ENCODE peak calls at places on chromosome 3, in ten cellular contexts. X is NCI-H446, C is A549, O is aorta, L is GM04503, D is NCI-H524 treated with DMSO at 0.1 percent for 48 hours, S is hepatocyte, F is left ventricle myocardium inferior, M is astrocyte, Q is T-helper 1 cell. V is an unnamed sample.
A peak's percentile ranks its signal among the peaks of the same experiment; 100 is the strongest.

GRCh38 chr3:171984883-171985282 is 54.5 kb upstream of the FNDC3B start:
- DNase-seq in O (peak; percentile 67), L (no peak), D (no peak), M (no peak), S (no peak), Q (no peak), C (no peak), X (no peak), F (no peak), V (no peak)

GRCh38 chr3:128294999-128295468 is 141.8 kb downstream of the EEFSEC start:
- DNase-seq in C (no peak), O (no peak), L (no peak), Q (no peak), D (no peak), S (no peak), F (no peak), X (no peak), M (no peak), V (no peak)

GRCh38 chr3:56383092-56383491 is 85.2 kb downstream of the ERC2 start:
- DNase-seq in D (no peak), L (no peak), O (no peak), S (no peak), F (no peak), M (no peak), Q (no peak), X (no peak), C (no peak), V (no peak)

GRCh38 chr3:149340310-149340933 is 7.0 kb upstream of the TM4SF18 start:
- DNase-seq in M (peak; percentile 42), D (no peak), O (no peak), F (no peak), C (no peak), S (no peak), L (no peak), Q (no peak), X (no peak), V (no peak)

GRCh38 chr3:15102256-15102655 is 3.3 kb upstream of the RBSN start:
- DNase-seq in X (peak; percentile 16), Q (no peak), D (no peak), O (peak; percentile 89), M (no peak), S (no peak), F (peak; percentile 84), C (no peak), L (no peak), V (no peak)

GRCh38 chr3:52099006-52099405 is 42.6 kb upstream of the DUSP7 start:
- DNase-seq in X (no peak), O (peak; percentile 39), Q (no peak), S (peak; percentile 60), M (peak; percentile 38), C (no peak), L (no peak), F (no peak), D (no peak), V (no peak)

GRCh38 chr3:151307131-151307530 is 9.5 kb downstream of the GPR87 start:
- DNase-seq in X (no peak), Q (no peak), L (no peak), D (no peak), S (no peak), F (no peak), C (no peak), M (no peak), O (no peak), V (no peak)

GRCh38 chr3:80445641-80446040 is 677.8 kb upstream of the ROBO1 start:
- DNase-seq in L (no peak), D (no peak), S (no peak), F (no peak), M (no peak), Q (no peak), X (no peak), C (no peak), O (no peak), V (no peak)

GRCh38 chr3:166071-166470 is 30.5 kb upstream of the CHL1 start:
- DNase-seq in O (no peak), X (no peak), F (no peak), M (peak; percentile 1), Q (no peak), C (no peak), D (no peak), S (no peak), L (no peak), V (no peak)

GRCh38 chr3:183307749-183308148 is 54.7 kb downstream of the B3GNT5 start:
- DNase-seq in L (no peak), F (no peak), M (no peak), X (no peak), C (no peak), Q (no peak), O (no peak), S (peak; percentile 48), D (no peak), V (no peak)

GRCh38 chr3:39104961-39105686 is 2.3 kb downstream of the GORASP1 start:
- DNase-seq in C (no peak), M (no peak), D (no peak), S (no peak), F (no peak), O (no peak), L (no peak), Q (no peak), X (no peak), V (no peak)

GRCh38 chr3:52249683-52250082 is 4.1 kb downstream of the PPM1M start:
- DNase-seq in X (no peak), Q (no peak), C (no peak), S (no peak), L (no peak), M (no peak), F (no peak), O (no peak), D (no peak), V (no peak)

GRCh38 chr3:13507791-13508339 is 27.8 kb downstream of the HDAC11 start:
- DNase-seq in X (no peak), F (peak; percentile 19), M (no peak), Q (no peak), O (peak; percentile 50), L (no peak), C (no peak), S (peak; percentile 52), D (no peak), V (no peak)

GRCh38 chr3:188207941-188208750 is 54.2 kb downstream of the LPP start:
- DNase-seq in D (no peak), L (no peak), M (peak; percentile 39), Q (no peak), O (no peak), S (no peak), C (no peak), X (no peak), F (no peak), V (no peak)

GRCh38 chr3:95438274-95438673 is 1375.4 kb downstream of the NSUN3 start:
- DNase-seq in L (no peak), S (no peak), X (no peak), M (no peak), C (no peak), O (no peak), F (no peak), D (no peak), Q (no peak), V (no peak)

GRCh38 chr3:50292924-50293801 is 934 bp upstream of the IFRD2 start:
- DNase-seq in M (no peak), F (peak; percentile 18), X (no peak), L (no peak), S (no peak), D (no peak), C (no peak), Q (no peak), O (peak; percentile 55), V (no peak)

GRCh38 chr3:191775451-191776233 is 314.7 kb downstream of the PYDC2 start:
- DNase-seq in S (no peak), F (no peak), D (no peak), Q (no peak), L (peak; percentile 43), M (peak; percentile 77), O (no peak), C (no peak), X (no peak), V (no peak)

GRCh38 chr3:111649180-111649579 is 54.0 kb upstream of the ZBED2 start:
- DNase-seq in S (peak; percentile 28), C (no peak), D (no peak), F (no peak), L (no peak), Q (no peak), O (no peak), M (no peak), X (no peak), V (no peak)

GRCh38 chr3:85567074-85567676 is 608.4 kb downstream of the CADM2 start:
- DNase-seq in X (no peak), Q (no peak), O (peak; percentile 49), F (peak; percentile 23), D (no peak), M (no peak), C (no peak), S (peak; percentile 63), L (no peak), V (peak; percentile 20)

GRCh38 chr3:46617941-46618340 is 5.6 kb downstream of the FAM240A start:
- DNase-seq in Q (no peak), O (no peak), D (no peak), C (no peak), F (no peak), S (no peak), X (no peak), M (no peak), L (no peak), V (no peak)

GRCh38 chr3:111548756-111549155 is 6.8 kb downstream of the CD96 start:
- DNase-seq in S (no peak), O (no peak), F (no peak), Q (no peak), D (no peak), X (no peak), L (no peak), M (no peak), C (no peak), V (no peak)

GRCh38 chr3:141618938-141619337 is 119.2 kb upstream of the RNF7 start:
- DNase-seq in O (no peak), M (no peak), D (no peak), X (no peak), C (no peak), F (no peak), L (no peak), S (no peak), Q (no peak), V (no peak)

GRCh38 chr3:157499342-157499963 is 3.8 kb downstream of the VEPH1 start:
- DNase-seq in M (peak; percentile 26), F (no peak), Q (no peak), S (peak; percentile 82), O (no peak), X (no peak), D (no peak), L (no peak), C (no peak), V (no peak)

GRCh38 chr3:124345845-124346244 is 353.9 kb upstream of the ROPN1 start:
- DNase-seq in L (no peak), Q (no peak), S (no peak), C (no peak), O (no peak), X (no peak), F (no peak), M (no peak), D (no peak), V (no peak)

GRCh38 chr3:23575697-23576096 is 230.1 kb upstream of the UBE2E1 start:
- DNase-seq in S (no peak), C (no peak), L (no peak), X (no peak), F (no peak), O (no peak), D (no peak), Q (no peak), M (peak; percentile 59), V (no peak)

GRCh38 chr3:172315401-172316091 is 132.7 kb downstream of the GHSR start:
- DNase-seq in F (no peak), C (peak; percentile 21), S (peak; percentile 67), O (no peak), L (no peak), M (peak; percentile 72), X (no peak), D (no peak), Q (no peak), V (peak; percentile 24)

GRCh38 chr3:16101295-16102186 is 72.9 kb upstream of the GALNT15 start:
- DNase-seq in F (no peak), Q (no peak), O (no peak), X (no peak), M (peak; percentile 74), C (peak; percentile 31), D (no peak), S (peak; percentile 77), L (no peak), V (no peak)

V was measured in GM13976.